ENCODE peak calls at places on chromosomes 5 and 9, in four cellular contexts. One of them, this sample, is unnamed.

GRCh38 chr5:150762216-150762615 is 3.4 kb upstream of the DCTN4 start:
- DNase-seq in RWPE1: no peak
- DNase-seq in HFF-Myc: no peak
- DNase-seq in body of pancreas: no peak
- DNase-seq in this sample: no peak

GRCh38 chr9:35736201-35736633 is 3.8 kb downstream of the CREB3 start:
- DNase-seq in RWPE1: peak
- DNase-seq in HFF-Myc: no peak
- DNase-seq in body of pancreas: peak
- DNase-seq in this sample: peak

GRCh38 chr5:43019293-43019614 is 20.9 kb downstream of the ANXA2R start:
- DNase-seq in RWPE1: no peak
- DNase-seq in HFF-Myc: no peak
- DNase-seq in body of pancreas: no peak
- DNase-seq in this sample: no peak

GRCh38 chr5:64742411-64742810 is 26.1 kb downstream of the SREK1IP1 start:
- DNase-seq in RWPE1: no peak
- DNase-seq in HFF-Myc: no peak
- DNase-seq in body of pancreas: no peak
- DNase-seq in this sample: no peak

GRCh38 chr9:18865542-18865941 is 167.5 kb downstream of the SAXO1 start:
- DNase-seq in RWPE1: no peak
- DNase-seq in HFF-Myc: no peak
- DNase-seq in body of pancreas: no peak
- DNase-seq in this sample: no peak

GRCh38 chr5:138709216-138709615 is 44.0 kb upstream of the CTNNA1 start:
- DNase-seq in RWPE1: no peak
- DNase-seq in HFF-Myc: no peak
- DNase-seq in body of pancreas: no peak
- DNase-seq in this sample: no peak

GRCh38 chr9:127187231-127187956 is 65.0 kb upstream of the ANGPTL2 start:
- DNase-seq in RWPE1: peak
- DNase-seq in HFF-Myc: peak
- DNase-seq in body of pancreas: peak
- DNase-seq in this sample: no peak

GRCh38 chr5:100634937-100635336 is 99.8 kb downstream of the FAM174A start:
- DNase-seq in RWPE1: no peak
- DNase-seq in HFF-Myc: no peak
- DNase-seq in body of pancreas: no peak
- DNase-seq in this sample: no peak

GRCh38 chr5:51302358-51302757 is 80.9 kb upstream of the ISL1 start:
- DNase-seq in RWPE1: no peak
- DNase-seq in HFF-Myc: no peak
- DNase-seq in body of pancreas: no peak
- DNase-seq in this sample: no peak

This sample was measured in activated T-helper 2 cell treated with anti-CD3 and anti-CD28 coated beads, Interferon-gamma antibody, Interleukin-2, Interleukin-4, amounts not matched to agents 10 μg/mL and 5 μg/mL and 100 μg/mL, durations not matched to agents 14 hours and 24 hours and 36 hours.